ENCODE peak calls at places on chromosomes 1 and 21, in eight cellular contexts. D is prostate gland, H is mesendoderm, S is tibial artery, O is BJ, L is suprapubic skin, G is left lung, V is DND-41. U is an unnamed sample. For H3K36me3 and H3K27me3, the result is how much of the 10 kb centered on the place peaks cover.

GRCh38 chr1:76659171-76659940 is 207.9 kb upstream of the ST6GALNAC5 start:
- DNase-seq in D (no peak), H (no peak), S (no peak), O (no peak), L (no peak), G (no peak), V (no peak), U (no peak)

GRCh38 chr21:36744560-36745231 is 45.8 kb downstream of the SIM2 start:
- DNase-seq in D (peak), H (no peak), S (no peak), O (no peak), L (no peak), G (no peak), V (no peak), U (peak)

GRCh38 chr1:77378723-77379533 is 97.1 kb downstream of the AK5 start:
- DNase-seq in D (no peak), H (peak), S (no peak), O (no peak), L (no peak), G (no peak), V (no peak), U (no peak)

GRCh38 chr1:90189889-90190288 is 195.0 kb downstream of the ZNF326 start:
- DNase-seq in D (no peak), H (no peak), S (no peak), O (no peak), L (no peak), G (no peak), V (no peak), U (no peak)

GRCh38 chr1:2248127-2248826 is 20.2 kb downstream of the SKI start:
- DNase-seq in D (peak), H (peak), S (peak), O (no peak), L (no peak), G (no peak), V (no peak), U (peak)

GRCh38 chr1:95018602-95019369 is 54.0 kb downstream of the ALG14 start:
- DNase-seq in D (no peak), H (no peak), S (no peak), O (no peak), L (no peak), G (no peak), V (no peak), U (no peak)

GRCh38 chr1:29974345-29974744 is 738.0 kb downstream of the PTPRU start:
- DNase-seq in D (no peak), H (peak), S (no peak), O (peak), L (no peak), G (no peak), V (no peak), U (peak)

GRCh38 chr1:246142320-246142893 is 364.7 kb downstream of the SMYD3 start:
- DNase-seq in D (no peak), H (no peak), S (no peak), O (peak), L (no peak), G (no peak), V (no peak), U (no peak)

GRCh38 chr1:155773221-155773620 is 83.8 kb downstream of the GON4L start:
- DNase-seq in D (no peak), H (no peak), S (no peak), O (no peak), L (no peak), G (no peak), V (no peak), U (no peak)

GRCh38 chr1:155776414-155776813 is 80.6 kb downstream of the GON4L start:
- DNase-seq in D (no peak), H (peak), S (no peak), O (no peak), L (no peak), G (no peak), V (peak), U (no peak)

GRCh38 chr1:155777541-155777940 is 79.5 kb downstream of the GON4L start:
- DNase-seq in D (no peak), H (no peak), S (no peak), O (no peak), L (no peak), G (no peak), V (no peak), U (no peak)
- H3K36me3 ChIP-seq in D (under half), H (under half), S (under half), O (under half), L (half or more), G (half or more), V (half or more), U (under half)

DNA sequence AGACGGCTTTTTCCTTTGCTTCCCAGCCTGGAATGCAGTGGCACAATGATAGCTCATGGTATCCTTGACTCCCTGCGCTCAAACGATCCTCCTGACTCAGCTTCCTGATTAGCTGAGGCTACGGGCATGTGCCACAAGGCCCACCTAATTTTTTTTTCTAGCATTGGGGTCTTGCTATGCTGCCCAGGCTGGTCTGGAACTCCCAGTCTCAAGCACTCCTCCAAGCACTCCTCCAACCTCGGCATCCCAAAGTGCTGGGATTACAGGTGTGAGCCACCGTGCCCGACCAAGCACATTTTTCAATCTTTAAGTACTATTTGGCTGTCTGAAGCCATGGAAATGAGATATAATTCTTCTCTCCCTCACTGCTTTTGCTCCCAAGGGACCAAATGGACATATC is 58.7 kb downstream of the MAB21L3 start:
- DNase-seq in D (no peak), H (no peak), S (no peak), O (no peak), L (no peak), G (no peak), V (no peak), U (no peak)
- H3K4me3 ChIP-seq in D (no peak), H (no peak), S (no peak), O (no peak), L (no peak), G (no peak), V (no peak), U (no peak)

DNA sequence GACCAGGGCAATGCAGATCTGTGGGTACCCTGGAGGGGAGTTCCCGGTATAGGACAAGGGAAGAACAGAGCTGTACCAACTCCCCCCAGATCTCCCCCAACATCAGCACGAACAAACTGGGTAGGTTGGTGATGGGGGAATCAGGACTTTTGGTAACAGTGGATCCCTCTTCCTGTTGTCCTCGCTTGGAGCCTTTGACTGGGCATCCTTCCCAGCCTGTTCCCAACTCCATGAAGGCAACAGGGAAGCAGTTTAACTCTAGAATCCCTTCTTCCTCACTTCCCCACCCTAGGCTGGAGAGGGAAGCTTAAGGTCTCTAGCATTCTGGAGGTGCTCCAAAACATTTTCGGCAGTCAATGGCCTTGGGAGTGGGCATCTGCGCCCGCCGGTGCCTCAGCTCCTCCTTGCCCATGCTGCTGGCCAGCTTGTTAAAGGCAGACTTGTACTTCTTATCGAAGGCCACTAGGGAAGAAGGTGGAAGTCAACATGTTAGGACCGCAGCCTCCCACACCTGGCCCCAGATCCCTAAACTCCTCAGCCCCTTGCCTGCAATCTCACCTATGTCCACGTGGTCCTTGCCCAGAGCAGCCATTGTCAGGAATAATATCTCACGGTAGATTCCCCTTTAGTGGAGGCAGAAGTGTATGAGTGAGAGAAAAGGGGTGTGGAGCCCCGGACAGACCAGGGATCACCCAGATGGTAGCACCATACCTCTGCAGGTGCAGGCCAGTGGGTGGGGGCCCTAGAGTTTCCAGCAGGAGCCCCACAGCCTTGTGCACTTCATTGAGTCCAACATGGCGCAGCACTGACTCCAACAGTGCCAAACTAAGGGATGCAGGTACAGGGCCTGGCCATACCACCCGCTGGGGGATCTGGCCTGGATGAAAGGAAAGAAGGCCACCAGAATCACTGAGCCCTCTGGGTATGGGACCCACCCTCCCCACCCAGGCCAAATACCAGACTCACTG is 7.5 kb upstream of the GATAD2B start:
- DNase-seq in D (no peak), H (no peak), S (no peak), O (no peak), L (no peak), G (no peak), V (no peak), U (peak)
- H3K27me3 ChIP-seq in D (under half), H (under half), S (under half), O (under half), L (under half), G (under half), V (under half), U (under half)

DNA sequence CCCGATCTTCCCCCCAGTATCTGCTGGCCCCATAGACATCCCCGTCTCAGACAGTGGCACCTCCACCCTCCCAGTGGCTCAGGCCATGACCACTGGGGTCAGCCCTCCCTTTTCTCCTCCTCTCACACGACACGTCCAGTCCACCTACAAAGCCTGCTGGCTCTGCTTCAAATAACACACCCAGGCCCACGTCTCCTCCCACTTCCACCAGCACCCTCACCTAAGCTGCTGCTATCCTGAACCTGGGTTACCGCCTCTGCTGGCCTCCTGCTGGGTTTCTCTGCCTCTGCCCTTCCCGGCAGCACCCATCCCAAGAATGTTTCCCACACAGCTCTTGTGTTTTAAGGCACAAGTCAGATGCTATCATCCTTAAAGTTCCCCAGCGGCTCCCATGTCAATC is 26.0 kb downstream of the MX2 start:
- DNase-seq in D (no peak), H (no peak), S (no peak), O (no peak), L (no peak), G (no peak), V (no peak), U (no peak)
- H3K36me3 ChIP-seq in D (under half), H (under half), S (under half), O (under half), L (under half), G (half or more), V (half or more), U (under half)

GRCh38 chr1:208238710-208239517 is 5.3 kb downstream of the PLXNA2 start:
- DNase-seq in D (peak), H (peak), S (no peak), O (no peak), L (peak), G (no peak), V (peak), U (peak)
- H3K4me3 ChIP-seq in D (no peak), H (no peak), S (peak), O (no peak), L (no peak), G (peak), V (no peak), U (no peak)

GRCh38 chr1:112505878-112506277 is 2.9 kb upstream of the WNT2B start:
- DNase-seq in D (no peak), H (no peak), S (no peak), O (no peak), L (no peak), G (no peak), V (no peak), U (no peak)
- H3K27me3 ChIP-seq in D (under half), H (under half), S (under half), O (under half), L (under half), G (under half), V (under half), U (half or more)

U was measured in H7.